ENCODE peak calls at places on chromosomes 2 and 18, in eight cellular contexts. Q is SK-N-SH, C is sigmoid colon, W is suprapubic skin, F is stomach, T is ovary, B is tibial nerve, L is transverse colon. O is an unnamed sample.

GRCh38 chr2:216519154-216519762 is 20.6 kb downstream of the RPL37A start:
- DNase-seq in T (peak), Q (peak), F (peak), B (peak), C (peak), W (no peak), L (peak), O (peak)

GRCh38 chr2:123720760-123721159 is 304.3 kb upstream of the CNTNAP5 start:
- DNase-seq in T (no peak), F (no peak), L (no peak), C (no peak), B (no peak), W (no peak), Q (no peak), O (no peak)

GRCh38 chr2:74576830-74577229 is 22.3 kb downstream of the DOK1 start:
- DNase-seq in W (no peak), C (peak), L (no peak), Q (no peak), F (no peak), B (no peak), T (no peak), O (no peak)

GRCh38 chr2:37669500-37669899 is 1.9 kb downstream of the CDC42EP3 start:
- DNase-seq in C (no peak), F (no peak), Q (no peak), T (no peak), B (no peak), L (no peak), W (no peak), O (no peak)

GRCh38 chr2:68469935-68470334 is 2.5 kb downstream of the APLF start:
- DNase-seq in T (no peak), C (no peak), F (no peak), L (no peak), Q (no peak), B (no peak), W (no peak), O (no peak)

GRCh38 chr2:222057249-222058073 is 241.3 kb downstream of the PAX3 start:
- DNase-seq in T (no peak), B (no peak), L (no peak), Q (peak), F (no peak), W (no peak), C (no peak), O (no peak)

GRCh38 chr2:57490746-57491145 is 555.9 kb upstream of the VRK2 start:
- DNase-seq in C (no peak), B (no peak), W (no peak), L (no peak), Q (no peak), T (no peak), F (no peak), O (no peak)

GRCh38 chr2:71927757-71928715 is 219.6 kb downstream of the CYP26B1 start:
- DNase-seq in L (no peak), F (no peak), Q (no peak), T (no peak), W (no peak), C (no peak), B (no peak), O (no peak)

GRCh38 chr18:38940863-38941531 is 1375.4 kb upstream of the CELF4 start:
- DNase-seq in T (no peak), B (no peak), Q (no peak), W (no peak), L (no peak), F (no peak), C (no peak), O (peak)

GRCh38 chr2:38528008-38528442 is 74.7 kb downstream of the HNRNPLL start:
- DNase-seq in T (peak), C (no peak), Q (peak), W (no peak), F (no peak), B (no peak), L (no peak), O (peak)

DNA sequence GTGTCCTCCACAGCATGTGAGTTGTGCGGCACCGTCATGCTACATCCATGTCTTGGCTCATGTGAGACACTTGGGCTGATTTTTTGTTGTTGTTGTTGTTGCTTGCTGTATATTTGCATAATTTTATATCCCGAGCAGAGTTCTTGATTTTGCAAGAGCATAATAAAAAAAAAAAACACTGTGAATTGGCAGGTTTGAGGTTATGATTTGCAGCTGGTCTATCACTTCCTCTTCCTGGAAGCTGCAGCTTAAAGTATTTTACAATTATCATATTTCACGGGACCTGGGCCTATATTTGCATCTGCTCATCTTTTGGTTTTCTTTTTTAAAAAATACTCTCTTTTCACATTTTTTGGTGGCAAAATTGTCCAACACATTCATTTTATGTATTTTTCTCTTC is 142.2 kb upstream of the NRP2 start:
- DNase-seq in L (no peak), F (no peak), C (no peak), B (no peak), W (no peak), Q (no peak), T (no peak), O (no peak)
- TF ChIP-seq EP300 in L (no peak), F (no peak), C (no peak), B (no peak), W (no peak), Q (no peak), T (no peak), O (no peak)

DNA sequence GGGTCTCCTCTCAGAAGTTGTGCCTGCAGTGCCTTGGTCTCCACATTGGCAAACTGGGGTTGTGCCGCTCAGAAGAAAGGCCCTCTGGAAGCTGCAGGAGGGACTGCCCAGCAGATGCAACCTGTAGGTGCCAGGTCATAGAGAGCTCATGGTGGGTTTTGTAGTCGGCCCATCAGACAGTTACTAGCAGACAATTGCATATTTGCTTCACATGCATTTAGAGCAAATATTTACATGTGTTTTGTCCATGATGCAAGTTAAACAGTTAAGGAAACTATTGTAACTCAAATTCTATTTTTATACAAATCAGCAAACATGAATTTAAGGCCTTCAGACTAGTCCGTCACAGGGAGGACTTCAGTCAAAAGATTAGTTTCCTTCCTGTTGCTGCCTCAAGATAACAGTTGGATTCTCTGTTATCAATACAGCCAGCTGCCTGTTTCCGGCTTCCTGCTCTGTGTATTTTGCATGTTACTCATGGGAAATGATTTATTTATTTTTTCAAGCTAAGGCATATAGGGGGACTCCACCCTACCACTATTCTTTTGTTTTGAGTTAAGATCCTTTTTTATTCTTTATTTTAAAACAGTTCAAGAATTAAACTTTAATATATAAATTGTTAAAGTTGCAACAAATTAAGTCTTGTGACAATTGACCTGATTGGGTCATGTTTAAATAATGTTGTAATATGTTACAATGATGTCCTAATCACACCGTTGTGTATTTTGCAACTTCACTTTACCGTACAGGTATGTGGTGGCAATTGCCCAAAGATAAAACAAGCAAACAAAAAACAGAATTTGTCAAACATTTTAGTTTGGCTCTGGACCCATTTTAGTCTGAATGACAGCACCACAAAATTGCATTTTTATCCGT is 133.5 kb downstream of the SPTBN1 start:
- DNase-seq in F (peak), W (no peak), Q (peak), B (no peak), C (no peak), L (peak), T (no peak), O (peak)
- TF ChIP-seq EP300 in F (no peak), W (no peak), Q (peak), B (peak), C (no peak), L (no peak), T (no peak), O (peak)

DNA sequence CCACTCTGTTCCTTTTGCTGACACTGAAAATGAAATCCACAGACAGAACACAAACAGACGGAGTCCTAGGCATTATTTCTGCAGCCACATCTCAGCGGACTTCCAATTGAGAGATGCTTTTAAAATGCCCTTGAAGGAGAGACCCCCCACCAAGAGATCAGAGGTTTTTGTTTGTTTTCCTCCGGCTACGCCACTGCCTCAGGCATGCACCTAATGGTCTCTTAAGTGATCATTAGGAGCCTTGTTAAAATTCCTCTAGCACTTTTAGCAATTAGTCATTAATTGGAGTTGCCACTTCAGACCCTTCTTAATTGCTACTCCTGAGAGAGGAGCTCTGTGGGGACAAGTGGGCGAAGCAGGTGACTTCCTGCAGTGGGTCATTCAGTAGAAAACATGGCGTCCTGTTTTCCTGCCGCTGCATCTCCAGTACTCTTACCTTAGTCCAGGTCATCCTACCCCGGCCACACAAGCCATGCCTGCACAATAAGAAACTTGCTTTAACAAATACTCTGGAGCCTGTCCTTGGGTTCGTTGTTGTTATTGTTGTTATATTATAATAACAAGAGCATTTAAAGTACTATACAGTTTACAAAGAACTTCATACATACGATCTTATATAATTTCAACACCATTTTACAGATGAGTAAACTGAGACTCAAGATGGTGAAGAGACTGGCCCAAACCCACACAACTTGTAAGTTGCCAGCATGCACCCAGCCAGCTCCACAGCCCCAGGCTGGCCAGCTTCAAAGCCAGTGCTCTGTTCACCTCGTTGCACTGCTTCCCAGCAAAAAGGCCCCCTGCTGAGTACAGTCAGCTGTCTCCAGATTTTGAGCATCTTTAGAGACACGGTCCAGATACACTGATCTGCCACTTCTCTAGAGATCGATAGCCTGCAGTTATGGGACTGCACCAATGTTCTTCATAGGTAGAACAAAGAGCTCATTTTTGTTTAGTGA is 257.5 kb upstream of the CHAC2 start:
- DNase-seq in F (no peak), C (no peak), W (no peak), Q (no peak), T (no peak), B (no peak), L (no peak), O (no peak)
- TF ChIP-seq EP300 in F (no peak), C (no peak), W (no peak), Q (no peak), T (no peak), B (no peak), L (no peak), O (no peak)

DNA sequence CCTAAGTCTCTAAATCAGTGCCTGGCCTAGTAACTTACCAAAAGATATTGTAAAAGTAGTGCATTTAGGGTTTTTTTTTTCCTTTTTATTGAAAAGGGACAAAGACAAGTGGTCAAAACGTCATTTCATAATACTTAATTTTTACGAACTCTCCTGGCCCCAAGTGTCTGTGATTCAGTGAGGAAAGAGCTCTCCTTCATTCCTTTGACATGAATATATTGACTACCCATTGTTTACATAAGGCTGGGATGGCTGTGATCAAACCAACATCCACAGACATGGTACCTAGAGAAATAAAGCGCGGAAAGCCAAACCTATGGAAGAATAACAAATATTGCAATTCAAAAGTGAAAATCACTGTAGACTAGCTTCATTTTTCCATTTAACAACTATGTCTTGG is 198.4 kb downstream of the BABAM2 start:
- DNase-seq in F (no peak), Q (no peak), W (no peak), B (no peak), L (no peak), T (no peak), C (no peak), O (peak)
- TF ChIP-seq EP300 in F (no peak), Q (no peak), W (no peak), B (no peak), L (no peak), T (no peak), C (no peak), O (no peak)